ENCODE peak calls at places on chromosomes 1 and 21, in five cellular contexts. One of them, this sample, is unnamed.

GRCh38 chr1:37189111-37189510 is 154.8 kb upstream of the GRIK3 start:
- DNase-seq in activated T-cell treated with anti-CD3 and anti-CD28 coated beads for 48 hours: no peak
- DNase-seq in WTC11: no peak
- DNase-seq in pons: no peak
- DNase-seq in naive thymus-derived CD8-positive, alpha-beta T cell: no peak
- DNase-seq in this sample: no peak

GRCh38 chr21:44953628-44954021 is 13.8 kb downstream of the SLX9 start:
- DNase-seq in activated T-cell treated with anti-CD3 and anti-CD28 coated beads for 48 hours: no peak
- DNase-seq in WTC11: no peak
- DNase-seq in pons: no peak
- DNase-seq in naive thymus-derived CD8-positive, alpha-beta T cell: no peak
- DNase-seq in this sample: no peak

GRCh38 chr1:197391303-197392226 is 123.5 kb downstream of the CRB1 start:
- DNase-seq in naive thymus-derived CD8-positive, alpha-beta T cell: peak; percentile 15
- DNase-seq in WTC11: no peak
- DNase-seq in activated T-cell treated with anti-CD3 and anti-CD28 coated beads for 48 hours: no peak
- DNase-seq in pons: no peak
- DNase-seq in this sample: peak; percentile 13

GRCh38 chr1:18409609-18410237 is 71.0 kb upstream of the KLHDC7A start:
- DNase-seq in activated T-cell treated with anti-CD3 and anti-CD28 coated beads for 48 hours: no peak
- DNase-seq in pons: no peak
- DNase-seq in naive thymus-derived CD8-positive, alpha-beta T cell: no peak
- DNase-seq in WTC11: no peak
- DNase-seq in this sample: no peak

GRCh38 chr21:30676737-30677136 is 34.1 kb downstream of the KRTAP20-3 start:
- DNase-seq in pons: no peak
- DNase-seq in WTC11: no peak
- DNase-seq in naive thymus-derived CD8-positive, alpha-beta T cell: no peak
- DNase-seq in activated T-cell treated with anti-CD3 and anti-CD28 coated beads for 48 hours: no peak
- DNase-seq in this sample: no peak

GRCh38 chr1:221712198-221712684 is 29.6 kb downstream of the DUSP10 start:
- DNase-seq in pons: peak; percentile 81
- DNase-seq in WTC11: no peak
- DNase-seq in activated T-cell treated with anti-CD3 and anti-CD28 coated beads for 48 hours: no peak
- DNase-seq in naive thymus-derived CD8-positive, alpha-beta T cell: peak; percentile 40
- DNase-seq in this sample: no peak

GRCh38 chr1:110265186-110265585 is 55.1 kb downstream of the KCNC4 start:
- DNase-seq in activated T-cell treated with anti-CD3 and anti-CD28 coated beads for 48 hours: no peak
- DNase-seq in pons: no peak
- DNase-seq in naive thymus-derived CD8-positive, alpha-beta T cell: no peak
- DNase-seq in WTC11: no peak
- DNase-seq in this sample: no peak

GRCh38 chr1:88892146-88892877 is 945 bp upstream of the GTF2B start:
- DNase-seq in WTC11: no peak
- DNase-seq in pons: peak; percentile 65
- DNase-seq in activated T-cell treated with anti-CD3 and anti-CD28 coated beads for 48 hours: no peak
- DNase-seq in naive thymus-derived CD8-positive, alpha-beta T cell: no peak
- DNase-seq in this sample: no peak

GRCh38 chr21:21612446-21612845 is 614.2 kb downstream of the NCAM2 start:
- DNase-seq in WTC11: no peak
- DNase-seq in naive thymus-derived CD8-positive, alpha-beta T cell: no peak
- DNase-seq in pons: no peak
- DNase-seq in activated T-cell treated with anti-CD3 and anti-CD28 coated beads for 48 hours: no peak
- DNase-seq in this sample: peak; percentile 81

GRCh38 chr1:36306210-36306901 is at the start of gene SH3D21:
- DNase-seq in activated T-cell treated with anti-CD3 and anti-CD28 coated beads for 48 hours: peak; percentile 49
- DNase-seq in naive thymus-derived CD8-positive, alpha-beta T cell: peak; percentile 54
- DNase-seq in WTC11: peak; percentile 82
- DNase-seq in pons: no peak
- DNase-seq in this sample: peak; percentile 87

GRCh38 chr1:230308821-230309220 is 117.3 kb downstream of the PGBD5 start:
- DNase-seq in activated T-cell treated with anti-CD3 and anti-CD28 coated beads for 48 hours: no peak
- DNase-seq in naive thymus-derived CD8-positive, alpha-beta T cell: no peak
- DNase-seq in WTC11: no peak
- DNase-seq in pons: no peak
- DNase-seq in this sample: no peak

GRCh38 chr1:12439083-12439482 is 178.9 kb downstream of the DHRS3 start:
- DNase-seq in WTC11: no peak
- DNase-seq in naive thymus-derived CD8-positive, alpha-beta T cell: no peak
- DNase-seq in pons: no peak
- DNase-seq in activated T-cell treated with anti-CD3 and anti-CD28 coated beads for 48 hours: no peak
- DNase-seq in this sample: no peak

GRCh38 chr21:15057290-15057689 is 7.5 kb downstream of the NRIP1 start:
- DNase-seq in naive thymus-derived CD8-positive, alpha-beta T cell: no peak
- DNase-seq in pons: no peak
- DNase-seq in activated T-cell treated with anti-CD3 and anti-CD28 coated beads for 48 hours: no peak
- DNase-seq in WTC11: peak; percentile 14
- DNase-seq in this sample: peak; percentile 34

GRCh38 chr1:54332781-54333585 is 73.2 kb downstream of the SSBP3 start:
- DNase-seq in activated T-cell treated with anti-CD3 and anti-CD28 coated beads for 48 hours: no peak
- DNase-seq in WTC11: no peak
- DNase-seq in pons: peak; percentile 38
- DNase-seq in naive thymus-derived CD8-positive, alpha-beta T cell: no peak
- DNase-seq in this sample: no peak

GRCh38 chr1:78339490-78339889 is 151.3 kb upstream of the PTGFR start:
- DNase-seq in WTC11: no peak
- DNase-seq in naive thymus-derived CD8-positive, alpha-beta T cell: no peak
- DNase-seq in activated T-cell treated with anti-CD3 and anti-CD28 coated beads for 48 hours: no peak
- DNase-seq in pons: no peak
- DNase-seq in this sample: no peak

GRCh38 chr1:85411567-85412312 is 53.2 kb downstream of the DDAH1 start:
- DNase-seq in WTC11: no peak
- DNase-seq in naive thymus-derived CD8-positive, alpha-beta T cell: no peak
- DNase-seq in activated T-cell treated with anti-CD3 and anti-CD28 coated beads for 48 hours: no peak
- DNase-seq in pons: no peak
- DNase-seq in this sample: peak; percentile 25

GRCh38 chr1:20361805-20362381 is 71.2 kb downstream of the VWA5B1 start:
- DNase-seq in WTC11: peak; percentile 95
- DNase-seq in activated T-cell treated with anti-CD3 and anti-CD28 coated beads for 48 hours: peak; percentile 36
- DNase-seq in pons: peak; percentile 53
- DNase-seq in naive thymus-derived CD8-positive, alpha-beta T cell: peak; percentile 12
- DNase-seq in this sample: peak; percentile 83